ENCODE peak calls at places on chromosomes 11 and 22, in five cellular contexts. One of them, this sample, is unnamed.

GRCh38 chr11:67301313-67301921 is 1.9 kb upstream of the SSH3 start:
- DNase-seq in astrocyte of the hippocampus: no peak
- DNase-seq in cardiac muscle cell: no peak
- DNase-seq in endothelial cell: no peak
- DNase-seq in CD8-positive, alpha-beta T cell: peak; percentile 17
- DNase-seq in this sample: no peak

GRCh38 chr22:46515208-46516111 is 22.0 kb downstream of the CELSR1 start:
- DNase-seq in endothelial cell: no peak
- DNase-seq in CD8-positive, alpha-beta T cell: no peak
- DNase-seq in astrocyte of the hippocampus: no peak
- DNase-seq in cardiac muscle cell: no peak
- DNase-seq in this sample: no peak

GRCh38 chr11:1936781-1937615 is 10.1 kb upstream of the MRPL23 start:
- DNase-seq in endothelial cell: peak; percentile 2
- DNase-seq in cardiac muscle cell: no peak
- DNase-seq in astrocyte of the hippocampus: no peak
- DNase-seq in CD8-positive, alpha-beta T cell: no peak
- DNase-seq in this sample: no peak

GRCh38 chr11:13184295-13184794 is 93.2 kb upstream of the BMAL1 start:
- DNase-seq in cardiac muscle cell: no peak
- DNase-seq in endothelial cell: no peak
- DNase-seq in astrocyte of the hippocampus: no peak
- DNase-seq in CD8-positive, alpha-beta T cell: no peak
- DNase-seq in this sample: no peak

GRCh38 chr11:35794850-35795249 is 132.3 kb downstream of the TRIM44 start:
- DNase-seq in cardiac muscle cell: no peak
- DNase-seq in astrocyte of the hippocampus: peak; percentile 48
- DNase-seq in endothelial cell: no peak
- DNase-seq in CD8-positive, alpha-beta T cell: no peak
- DNase-seq in this sample: peak; percentile 69

GRCh38 chr22:46107753-46108563 is 42.4 kb upstream of the PPARA start:
- DNase-seq in endothelial cell: no peak
- DNase-seq in cardiac muscle cell: no peak
- DNase-seq in CD8-positive, alpha-beta T cell: no peak
- DNase-seq in astrocyte of the hippocampus: no peak
- DNase-seq in this sample: no peak

GRCh38 chr22:28949788-28950187 is 66.4 kb downstream of the ZNRF3 start:
- DNase-seq in CD8-positive, alpha-beta T cell: no peak
- DNase-seq in endothelial cell: no peak
- DNase-seq in astrocyte of the hippocampus: no peak
- DNase-seq in cardiac muscle cell: no peak
- DNase-seq in this sample: no peak

GRCh38 chr11:82858133-82858532 is 42.1 kb downstream of the PRCP start:
- DNase-seq in endothelial cell: no peak
- DNase-seq in cardiac muscle cell: no peak
- DNase-seq in CD8-positive, alpha-beta T cell: no peak
- DNase-seq in astrocyte of the hippocampus: no peak
- DNase-seq in this sample: no peak

GRCh38 chr11:47672283-47672730 is 29.9 kb upstream of the MTCH2 start:
- DNase-seq in endothelial cell: no peak
- DNase-seq in cardiac muscle cell: no peak
- DNase-seq in CD8-positive, alpha-beta T cell: no peak
- DNase-seq in astrocyte of the hippocampus: no peak
- DNase-seq in this sample: no peak

GRCh38 chr22:17927062-17927461 is 97.3 kb downstream of the MICAL3 start:
- DNase-seq in CD8-positive, alpha-beta T cell: no peak
- DNase-seq in astrocyte of the hippocampus: no peak
- DNase-seq in cardiac muscle cell: no peak
- DNase-seq in endothelial cell: no peak
- DNase-seq in this sample: no peak

GRCh38 chr22:35552186-35552842 is 11.7 kb downstream of the RASD2 start:
- DNase-seq in endothelial cell: peak; percentile 38
- DNase-seq in cardiac muscle cell: peak; percentile 52
- DNase-seq in astrocyte of the hippocampus: no peak
- DNase-seq in CD8-positive, alpha-beta T cell: peak; percentile 87
- DNase-seq in this sample: peak; percentile 38

GRCh38 chr11:124633355-124633754 is 10.7 kb downstream of the TBRG1 start:
- DNase-seq in CD8-positive, alpha-beta T cell: no peak
- DNase-seq in cardiac muscle cell: no peak
- DNase-seq in endothelial cell: no peak
- DNase-seq in astrocyte of the hippocampus: peak; percentile 20
- DNase-seq in this sample: no peak

GRCh38 chr11:34899633-34900016 is 16.6 kb downstream of the APIP start:
- DNase-seq in astrocyte of the hippocampus: peak; percentile 20
- DNase-seq in CD8-positive, alpha-beta T cell: no peak
- DNase-seq in cardiac muscle cell: no peak
- DNase-seq in endothelial cell: peak; percentile 6
- DNase-seq in this sample: no peak

GRCh38 chr22:46069518-46070214 is 80.7 kb upstream of the PPARA start:
- DNase-seq in endothelial cell: no peak
- DNase-seq in CD8-positive, alpha-beta T cell: peak; percentile 43
- DNase-seq in cardiac muscle cell: no peak
- DNase-seq in astrocyte of the hippocampus: peak; percentile 95
- DNase-seq in this sample: peak; percentile 77

GRCh38 chr11:47162426-47162825 is 14.3 kb downstream of the ARFGAP2 start:
- DNase-seq in astrocyte of the hippocampus: no peak
- DNase-seq in cardiac muscle cell: no peak
- DNase-seq in endothelial cell: no peak
- DNase-seq in CD8-positive, alpha-beta T cell: no peak
- DNase-seq in this sample: no peak

GRCh38 chr22:36829370-36830002 is 12.7 kb upstream of the PVALB start:
- DNase-seq in cardiac muscle cell: no peak
- DNase-seq in endothelial cell: no peak
- DNase-seq in astrocyte of the hippocampus: no peak
- DNase-seq in CD8-positive, alpha-beta T cell: no peak
- DNase-seq in this sample: no peak

GRCh38 chr11:74311352-74311926 is at the start of gene P4HA3:
- DNase-seq in cardiac muscle cell: peak; percentile 68
- DNase-seq in CD8-positive, alpha-beta T cell: peak; percentile 21
- DNase-seq in endothelial cell: peak; percentile 67
- DNase-seq in astrocyte of the hippocampus: peak; percentile 76
- DNase-seq in this sample: peak; percentile 41

GRCh38 chr22:27535452-27535851 is 266.1 kb downstream of the MN1 start:
- DNase-seq in cardiac muscle cell: no peak
- DNase-seq in astrocyte of the hippocampus: no peak
- DNase-seq in endothelial cell: no peak
- DNase-seq in CD8-positive, alpha-beta T cell: no peak
- DNase-seq in this sample: no peak

GRCh38 chr22:46030241-46030880 is 53.4 kb upstream of the WNT7B start:
- DNase-seq in CD8-positive, alpha-beta T cell: no peak
- DNase-seq in cardiac muscle cell: no peak
- DNase-seq in endothelial cell: no peak
- DNase-seq in astrocyte of the hippocampus: no peak
- DNase-seq in this sample: no peak

GRCh38 chr11:59520741-59521140 is 9.4 kb downstream of the OR4D9 start:
- DNase-seq in astrocyte of the hippocampus: no peak
- DNase-seq in CD8-positive, alpha-beta T cell: no peak
- DNase-seq in cardiac muscle cell: no peak
- DNase-seq in endothelial cell: no peak
- DNase-seq in this sample: no peak

GRCh38 chr11:57549983-57550382 is 12.6 kb downstream of the SMTNL1 start:
- DNase-seq in CD8-positive, alpha-beta T cell: no peak
- DNase-seq in astrocyte of the hippocampus: no peak
- DNase-seq in cardiac muscle cell: no peak
- DNase-seq in endothelial cell: no peak
- DNase-seq in this sample: no peak

GRCh38 chr22:20758688-20759087 is 15.2 kb upstream of the SERPIND1 start:
- DNase-seq in cardiac muscle cell: no peak
- DNase-seq in endothelial cell: no peak
- DNase-seq in CD8-positive, alpha-beta T cell: no peak
- DNase-seq in astrocyte of the hippocampus: no peak
- DNase-seq in this sample: no peak

GRCh38 chr11:124793466-124794278 is 6.5 kb downstream of the MSANTD2 start:
- DNase-seq in CD8-positive, alpha-beta T cell: no peak
- DNase-seq in astrocyte of the hippocampus: peak; percentile 66
- DNase-seq in cardiac muscle cell: peak; percentile 74
- DNase-seq in endothelial cell: peak; percentile 35
- DNase-seq in this sample: no peak

GRCh38 chr11:86696004-86696403 is 23.6 kb upstream of the ME3 start:
- DNase-seq in CD8-positive, alpha-beta T cell: no peak
- DNase-seq in cardiac muscle cell: no peak
- DNase-seq in endothelial cell: no peak
- DNase-seq in astrocyte of the hippocampus: peak; percentile 90
- DNase-seq in this sample: peak; percentile 75

GRCh38 chr22:45164217-45165123 is 745 bp downstream of the NUP50 start:
- DNase-seq in cardiac muscle cell: peak; percentile 74
- DNase-seq in astrocyte of the hippocampus: peak; percentile 44
- DNase-seq in CD8-positive, alpha-beta T cell: peak; percentile 54
- DNase-seq in endothelial cell: peak; percentile 47
- DNase-seq in this sample: no peak

GRCh38 chr22:25637032-25637431 is 72.6 kb downstream of the GRK3 start:
- DNase-seq in CD8-positive, alpha-beta T cell: no peak
- DNase-seq in astrocyte of the hippocampus: no peak
- DNase-seq in cardiac muscle cell: no peak
- DNase-seq in endothelial cell: no peak
- DNase-seq in this sample: no peak

This sample was measured in HTR-8/SVneo.